ENCODE peak calls at places on chromosomes 6 and 20, in seven cellular contexts. One of them, this sample, is unnamed.

GRCh38 chr6:11622156-11622555 is 84.6 kb downstream of the TMEM170B start:
- DNase-seq in breast epithelium: no peak
- DNase-seq in ascending aorta: no peak
- DNase-seq in WERI-Rb-1: no peak
- DNase-seq in WTC11: no peak
- DNase-seq in cardiac fibroblast: no peak
- DNase-seq in RWPE1: no peak
- DNase-seq in this sample: no peak

GRCh38 chr20:51496964-51497363 is 45.6 kb downstream of the NFATC2 start:
- DNase-seq in WTC11: no peak
- DNase-seq in WERI-Rb-1: no peak
- DNase-seq in ascending aorta: no peak
- DNase-seq in breast epithelium: no peak
- DNase-seq in cardiac fibroblast: no peak
- DNase-seq in RWPE1: no peak
- DNase-seq in this sample: no peak

GRCh38 chr6:90088009-90088408 is 193.7 kb downstream of the GJA10 start:
- DNase-seq in WERI-Rb-1: no peak
- DNase-seq in ascending aorta: no peak
- DNase-seq in cardiac fibroblast: peak
- DNase-seq in WTC11: no peak
- DNase-seq in breast epithelium: no peak
- DNase-seq in RWPE1: peak
- DNase-seq in this sample: peak

GRCh38 chr6:89789980-89790379 is 29.6 kb downstream of the MDN1 start:
- DNase-seq in RWPE1: no peak
- DNase-seq in breast epithelium: no peak
- DNase-seq in ascending aorta: no peak
- DNase-seq in cardiac fibroblast: no peak
- DNase-seq in WERI-Rb-1: no peak
- DNase-seq in WTC11: no peak
- DNase-seq in this sample: no peak

GRCh38 chr6:118325220-118325860 is 222.8 kb upstream of the PLN start:
- DNase-seq in ascending aorta: peak
- DNase-seq in WTC11: no peak
- DNase-seq in breast epithelium: no peak
- DNase-seq in cardiac fibroblast: no peak
- DNase-seq in WERI-Rb-1: no peak
- DNase-seq in RWPE1: peak
- DNase-seq in this sample: peak

GRCh38 chr20:41167118-41167470 is 29.8 kb downstream of the PLCG1 start:
- DNase-seq in WTC11: no peak
- DNase-seq in ascending aorta: peak
- DNase-seq in WERI-Rb-1: no peak
- DNase-seq in RWPE1: no peak
- DNase-seq in cardiac fibroblast: no peak
- DNase-seq in breast epithelium: no peak
- DNase-seq in this sample: no peak

GRCh38 chr6:7909323-7910276 is 988 bp downstream of the TXNDC5 start:
- DNase-seq in ascending aorta: no peak
- DNase-seq in WTC11: peak
- DNase-seq in RWPE1: peak
- DNase-seq in breast epithelium: no peak
- DNase-seq in cardiac fibroblast: peak
- DNase-seq in WERI-Rb-1: peak
- DNase-seq in this sample: peak

GRCh38 chr6:121590438-121590837 is 155.0 kb downstream of the GJA1 start:
- DNase-seq in ascending aorta: no peak
- DNase-seq in breast epithelium: no peak
- DNase-seq in WTC11: no peak
- DNase-seq in cardiac fibroblast: peak
- DNase-seq in RWPE1: no peak
- DNase-seq in WERI-Rb-1: no peak
- DNase-seq in this sample: no peak

GRCh38 chr20:23087587-23088275 is 1.6 kb upstream of the CD93 start:
- DNase-seq in ascending aorta: no peak
- DNase-seq in WERI-Rb-1: no peak
- DNase-seq in cardiac fibroblast: no peak
- DNase-seq in WTC11: no peak
- DNase-seq in RWPE1: no peak
- DNase-seq in breast epithelium: no peak
- DNase-seq in this sample: no peak

GRCh38 chr20:56807118-56807517 is 178.0 kb downstream of the TFAP2C start:
- DNase-seq in breast epithelium: no peak
- DNase-seq in ascending aorta: no peak
- DNase-seq in cardiac fibroblast: no peak
- DNase-seq in WTC11: no peak
- DNase-seq in WERI-Rb-1: no peak
- DNase-seq in RWPE1: no peak
- DNase-seq in this sample: no peak

GRCh38 chr6:25564953-25565352 is 87.1 kb upstream of the SCGN start:
- DNase-seq in ascending aorta: no peak
- DNase-seq in WERI-Rb-1: no peak
- DNase-seq in breast epithelium: no peak
- DNase-seq in RWPE1: no peak
- DNase-seq in WTC11: no peak
- DNase-seq in cardiac fibroblast: no peak
- DNase-seq in this sample: no peak

GRCh38 chr6:142500265-142500786 is 198.5 kb downstream of the ADGRG6 start:
- DNase-seq in WERI-Rb-1: no peak
- DNase-seq in ascending aorta: no peak
- DNase-seq in RWPE1: no peak
- DNase-seq in cardiac fibroblast: peak
- DNase-seq in WTC11: no peak
- DNase-seq in breast epithelium: no peak
- DNase-seq in this sample: no peak

GRCh38 chr20:53413188-53413631 is 180.4 kb downstream of the ZNF217 start:
- DNase-seq in breast epithelium: no peak
- DNase-seq in RWPE1: peak
- DNase-seq in WERI-Rb-1: peak
- DNase-seq in cardiac fibroblast: no peak
- DNase-seq in WTC11: peak
- DNase-seq in ascending aorta: no peak
- DNase-seq in this sample: no peak

GRCh38 chr6:150857062-150857905 is 8.2 kb upstream of the MTHFD1L start:
- DNase-seq in WERI-Rb-1: no peak
- DNase-seq in ascending aorta: peak
- DNase-seq in WTC11: no peak
- DNase-seq in cardiac fibroblast: peak
- DNase-seq in breast epithelium: peak
- DNase-seq in RWPE1: peak
- DNase-seq in this sample: peak

GRCh38 chr6:141321486-141322347 is 811.0 kb upstream of the GJE1 start:
- DNase-seq in RWPE1: no peak
- DNase-seq in cardiac fibroblast: peak
- DNase-seq in WTC11: no peak
- DNase-seq in breast epithelium: no peak
- DNase-seq in WERI-Rb-1: no peak
- DNase-seq in ascending aorta: no peak
- DNase-seq in this sample: peak

GRCh38 chr20:60695223-60695622 is 556.8 kb upstream of the CDH4 start:
- DNase-seq in WTC11: no peak
- DNase-seq in cardiac fibroblast: peak
- DNase-seq in breast epithelium: no peak
- DNase-seq in ascending aorta: no peak
- DNase-seq in WERI-Rb-1: no peak
- DNase-seq in RWPE1: peak
- DNase-seq in this sample: peak

GRCh38 chr20:46151936-46152335 is 33.8 kb downstream of the CD40 start:
- DNase-seq in RWPE1: peak
- DNase-seq in ascending aorta: no peak
- DNase-seq in WERI-Rb-1: peak
- DNase-seq in cardiac fibroblast: no peak
- DNase-seq in breast epithelium: no peak
- DNase-seq in WTC11: peak
- DNase-seq in this sample: no peak

GRCh38 chr6:75368151-75368779 is 83.7 kb upstream of the TMEM30A start:
- DNase-seq in RWPE1: peak
- DNase-seq in breast epithelium: no peak
- DNase-seq in WTC11: peak
- DNase-seq in WERI-Rb-1: peak
- DNase-seq in cardiac fibroblast: peak
- DNase-seq in ascending aorta: no peak
- DNase-seq in this sample: no peak

GRCh38 chr6:47759364-47759763 is 22.5 kb upstream of the OPN5 start:
- DNase-seq in breast epithelium: no peak
- DNase-seq in RWPE1: peak
- DNase-seq in ascending aorta: no peak
- DNase-seq in WERI-Rb-1: no peak
- DNase-seq in WTC11: no peak
- DNase-seq in cardiac fibroblast: peak
- DNase-seq in this sample: no peak

GRCh38 chr20:32018269-32019155 is 8.3 kb downstream of the CCM2L start:
- DNase-seq in RWPE1: peak
- DNase-seq in WTC11: peak
- DNase-seq in cardiac fibroblast: no peak
- DNase-seq in ascending aorta: no peak
- DNase-seq in breast epithelium: peak
- DNase-seq in WERI-Rb-1: peak
- DNase-seq in this sample: no peak

GRCh38 chr20:33654680-33655161 is 7.4 kb upstream of the C20orf144 start:
- DNase-seq in WERI-Rb-1: no peak
- DNase-seq in cardiac fibroblast: no peak
- DNase-seq in breast epithelium: no peak
- DNase-seq in ascending aorta: peak
- DNase-seq in WTC11: no peak
- DNase-seq in RWPE1: no peak
- DNase-seq in this sample: no peak

GRCh38 chr20:52087471-52087870 is 104.1 kb downstream of the ZFP64 start:
- DNase-seq in RWPE1: no peak
- DNase-seq in breast epithelium: no peak
- DNase-seq in ascending aorta: no peak
- DNase-seq in WERI-Rb-1: no peak
- DNase-seq in WTC11: no peak
- DNase-seq in cardiac fibroblast: no peak
- DNase-seq in this sample: peak

GRCh38 chr6:122730775-122731386 is 48.6 kb upstream of the FABP7 start:
- DNase-seq in WERI-Rb-1: no peak
- DNase-seq in breast epithelium: no peak
- DNase-seq in cardiac fibroblast: peak
- DNase-seq in ascending aorta: no peak
- DNase-seq in WTC11: no peak
- DNase-seq in RWPE1: peak
- DNase-seq in this sample: peak

GRCh38 chr6:161836643-161837448 is 563.0 kb upstream of the AGPAT4 start:
- DNase-seq in RWPE1: no peak
- DNase-seq in breast epithelium: no peak
- DNase-seq in cardiac fibroblast: peak
- DNase-seq in WERI-Rb-1: no peak
- DNase-seq in ascending aorta: no peak
- DNase-seq in WTC11: no peak
- DNase-seq in this sample: peak

GRCh38 chr6:149473080-149474052 is 11.4 kb downstream of the ZC3H12D start:
- DNase-seq in RWPE1: no peak
- DNase-seq in ascending aorta: no peak
- DNase-seq in cardiac fibroblast: no peak
- DNase-seq in WERI-Rb-1: no peak
- DNase-seq in WTC11: no peak
- DNase-seq in breast epithelium: no peak
- DNase-seq in this sample: peak
- TF ChIP-seq CTCF in RWPE1: no peak
- TF ChIP-seq CTCF in ascending aorta: no peak
- TF ChIP-seq CTCF in cardiac fibroblast: no peak
- TF ChIP-seq CTCF in WERI-Rb-1: no peak
- TF ChIP-seq CTCF in WTC11: no peak
- TF ChIP-seq CTCF in breast epithelium: no peak
- TF ChIP-seq CTCF in this sample: no peak

GRCh38 chr6:28496099-28496779 is 19.4 kb downstream of the GPX6 start:
- DNase-seq in cardiac fibroblast: peak
- DNase-seq in WTC11: no peak
- DNase-seq in ascending aorta: no peak
- DNase-seq in RWPE1: no peak
- DNase-seq in breast epithelium: no peak
- DNase-seq in WERI-Rb-1: no peak
- DNase-seq in this sample: no peak
- TF ChIP-seq CTCF in cardiac fibroblast: no peak
- TF ChIP-seq CTCF in WTC11: no peak
- TF ChIP-seq CTCF in ascending aorta: no peak
- TF ChIP-seq CTCF in RWPE1: no peak
- TF ChIP-seq CTCF in breast epithelium: no peak
- TF ChIP-seq CTCF in WERI-Rb-1: peak
- TF ChIP-seq CTCF in this sample: no peak

GRCh38 chr6:98054453-98054852 is 771.4 kb upstream of the MMS22L start:
- DNase-seq in breast epithelium: no peak
- DNase-seq in WTC11: no peak
- DNase-seq in RWPE1: no peak
- DNase-seq in WERI-Rb-1: no peak
- DNase-seq in cardiac fibroblast: peak
- DNase-seq in ascending aorta: no peak
- DNase-seq in this sample: peak
- TF ChIP-seq CTCF in breast epithelium: no peak
- TF ChIP-seq CTCF in WTC11: no peak
- TF ChIP-seq CTCF in RWPE1: no peak
- TF ChIP-seq CTCF in WERI-Rb-1: no peak
- TF ChIP-seq CTCF in cardiac fibroblast: no peak
- TF ChIP-seq CTCF in ascending aorta: no peak
- TF ChIP-seq CTCF in this sample: peak

GRCh38 chr6:144586986-144587385 is 301.9 kb downstream of the UTRN start:
- DNase-seq in RWPE1: no peak
- DNase-seq in WERI-Rb-1: no peak
- DNase-seq in WTC11: no peak
- DNase-seq in ascending aorta: no peak
- DNase-seq in breast epithelium: no peak
- DNase-seq in cardiac fibroblast: no peak
- DNase-seq in this sample: no peak
- TF ChIP-seq CTCF in RWPE1: no peak
- TF ChIP-seq CTCF in WERI-Rb-1: no peak
- TF ChIP-seq CTCF in WTC11: no peak
- TF ChIP-seq CTCF in ascending aorta: no peak
- TF ChIP-seq CTCF in breast epithelium: no peak
- TF ChIP-seq CTCF in cardiac fibroblast: no peak
- TF ChIP-seq CTCF in this sample: no peak

GRCh38 chr20:49482621-49483017 is at the start of gene KCNB1:
- DNase-seq in WTC11: peak
- DNase-seq in WERI-Rb-1: peak
- DNase-seq in ascending aorta: peak
- DNase-seq in cardiac fibroblast: peak
- DNase-seq in breast epithelium: peak
- DNase-seq in RWPE1: peak
- DNase-seq in this sample: peak
- TF ChIP-seq CTCF in WTC11: no peak
- TF ChIP-seq CTCF in WERI-Rb-1: peak
- TF ChIP-seq CTCF in ascending aorta: no peak
- TF ChIP-seq CTCF in cardiac fibroblast: no peak
- TF ChIP-seq CTCF in breast epithelium: no peak
- TF ChIP-seq CTCF in RWPE1: no peak
- TF ChIP-seq CTCF in this sample: peak

This sample was measured in astrocyte of the spinal cord.